ENCODE peak calls at places on chromosomes 12 and 14, in six cellular contexts. S is IMR-90, N is H1, T is tibial nerve, L is endothelial cell of umbilical vein, B is A549. J is an unnamed sample.

GRCh38 chr14:51333901-51334432 is 93.9 kb downstream of the TMX1 start:
- DNase-seq in B (no peak), S (peak; percentile 64), N (no peak), T (no peak), L (no peak), J (no peak)

GRCh38 chr12:88703790-88704189 is 123.5 kb upstream of the KITLG start:
- DNase-seq in T (no peak), S (no peak), B (no peak), N (no peak), L (no peak), J (no peak)

GRCh38 chr12:264269-264668 is 1.6 kb upstream of the SLC6A13 start:
- DNase-seq in S (no peak), B (no peak), N (no peak), L (no peak), T (no peak), J (no peak)

GRCh38 chr14:61505815-61506809 is 184.7 kb downstream of the PRKCH start:
- DNase-seq in T (no peak), B (no peak), L (peak; percentile 39), N (no peak), S (peak; percentile 71), J (no peak)

GRCh38 chr12:108828774-108829173 is 28.6 kb downstream of the SSH1 start:
- DNase-seq in T (no peak), N (no peak), L (peak; percentile 78), B (no peak), S (peak; percentile 76), J (no peak)

GRCh38 chr14:73634333-73634833 is 10.4 kb upstream of the DNAL1 start:
- DNase-seq in N (peak; percentile 66), B (no peak), T (no peak), S (no peak), L (peak; percentile 29), J (peak; percentile 22)

GRCh38 chr12:62817556-62818271 is 117.2 kb downstream of the PPM1H start:
- DNase-seq in S (peak; percentile 61), L (peak; percentile 68), N (no peak), T (no peak), B (no peak), J (no peak)

GRCh38 chr14:65560340-65561027 is 148.0 kb downstream of the FUT8 start:
- DNase-seq in N (no peak), L (no peak), S (peak; percentile 7), B (no peak), T (no peak), J (no peak)

GRCh38 chr14:64611358-64612020 is 61.7 kb downstream of the PPP1R36 start:
- DNase-seq in N (no peak), B (no peak), L (no peak), T (peak; percentile 7), S (peak; percentile 61), J (no peak)

GRCh38 chr14:34733245-34733644 is 18.9 kb upstream of the CFL2 start:
- DNase-seq in B (no peak), S (peak; percentile 67), L (no peak), T (no peak), N (no peak), J (no peak)

GRCh38 chr12:131944601-131945251 is 5.0 kb upstream of the EP400 start:
- DNase-seq in T (no peak), S (no peak), N (no peak), L (no peak), B (no peak), J (no peak)
- TF ChIP-seq POLR2A in T (no peak), S (no peak), N (no peak), L (peak; percentile 46), B (peak; percentile 13), J (peak; percentile 33)

GRCh38 chr14:68547305-68548193 is 245.3 kb downstream of the ZFP36L1 start:
- DNase-seq in N (no peak), L (no peak), B (peak; percentile 79), S (peak; percentile 93), T (peak; percentile 81), J (no peak)
- TF ChIP-seq POLR2A in N (no peak), L (no peak), B (no peak), S (peak; percentile 68), T (peak; percentile 7), J (no peak)

DNA sequence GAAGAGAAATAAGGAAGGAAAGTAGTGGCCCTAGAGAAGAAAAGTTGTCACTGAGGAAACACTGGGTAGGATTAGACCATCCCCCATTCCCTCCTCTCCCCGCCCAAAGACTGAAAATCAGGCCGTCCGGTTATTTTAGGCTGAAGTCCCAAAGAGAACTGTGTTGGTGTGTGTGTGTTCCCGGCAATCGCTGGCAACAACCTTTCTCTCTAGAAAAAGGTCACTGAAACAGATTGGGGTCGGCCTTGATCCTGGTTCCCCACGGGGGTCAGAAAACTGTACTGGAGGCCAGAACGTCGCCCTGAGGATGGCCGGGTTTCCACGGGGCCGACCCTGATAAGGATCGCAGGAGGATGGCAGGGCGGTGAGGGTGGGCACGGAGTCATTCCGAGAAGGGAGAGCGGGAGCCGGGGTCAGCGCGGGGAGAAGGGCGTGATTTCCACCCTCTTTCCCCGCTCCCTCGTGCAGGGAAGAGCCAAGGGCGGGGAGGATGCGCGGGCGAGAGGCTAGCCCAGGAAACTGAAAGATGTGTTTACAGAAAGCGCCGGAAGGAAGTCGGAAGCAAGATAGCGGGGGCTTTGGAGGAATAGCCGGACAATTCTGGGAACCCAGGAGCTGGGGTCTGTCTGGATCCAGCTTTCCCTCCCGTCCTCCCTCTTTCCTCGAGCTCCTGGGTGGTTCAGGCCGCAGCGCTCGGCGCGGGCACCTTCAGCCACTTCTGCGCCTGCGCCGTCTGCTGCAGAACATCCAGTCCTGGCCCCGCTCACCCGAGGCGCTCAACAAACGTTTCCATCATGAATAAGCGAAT is 25.3 kb upstream of the SPTLC2 start:
- DNase-seq in T (peak; percentile 74), L (peak; percentile 82), N (no peak), B (no peak), S (peak; percentile 47), J (no peak)
- TF ChIP-seq POLR2A in T (no peak), L (no peak), N (no peak), B (no peak), S (no peak), J (no peak)

GRCh38 chr12:57546438-57547365 is at the start of gene DCTN2:
- DNase-seq in N (peak; percentile 83), S (peak; percentile 96), B (peak; percentile 99), L (peak; percentile 96), T (peak; percentile 96), J (peak; percentile 98)
- TF ChIP-seq POLR2A in N (no peak), S (peak; percentile 52), B (peak; percentile 38), L (no peak), T (no peak), J (no peak)

GRCh38 chr12:95804296-95804695 is 13.7 kb upstream of the NTN4 start:
- DNase-seq in L (no peak), N (no peak), S (no peak), T (no peak), B (no peak), J (no peak)

GRCh38 chr12:95808146-95808545 is 17.6 kb upstream of the NTN4 start:
- DNase-seq in T (no peak), L (no peak), B (no peak), S (no peak), N (no peak), J (no peak)

GRCh38 chr12:95805864-95806669 is 15.5 kb upstream of the NTN4 start:
- DNase-seq in L (peak; percentile 85), T (peak; percentile 46), S (peak; percentile 99), B (peak; percentile 89), N (no peak), J (no peak)

GRCh38 chr12:95802482-95803264 is 12.1 kb upstream of the NTN4 start:
- DNase-seq in N (no peak), B (peak; percentile 67), S (peak; percentile 93), T (no peak), L (peak; percentile 85), J (no peak)

GRCh38 chr12:95803817-95804216 is 13.3 kb upstream of the NTN4 start:
- DNase-seq in L (no peak), S (no peak), T (no peak), B (no peak), N (no peak), J (no peak)
- TF ChIP-seq POLR2A in L (no peak), S (no peak), T (no peak), B (no peak), N (no peak), J (no peak)

DNA sequence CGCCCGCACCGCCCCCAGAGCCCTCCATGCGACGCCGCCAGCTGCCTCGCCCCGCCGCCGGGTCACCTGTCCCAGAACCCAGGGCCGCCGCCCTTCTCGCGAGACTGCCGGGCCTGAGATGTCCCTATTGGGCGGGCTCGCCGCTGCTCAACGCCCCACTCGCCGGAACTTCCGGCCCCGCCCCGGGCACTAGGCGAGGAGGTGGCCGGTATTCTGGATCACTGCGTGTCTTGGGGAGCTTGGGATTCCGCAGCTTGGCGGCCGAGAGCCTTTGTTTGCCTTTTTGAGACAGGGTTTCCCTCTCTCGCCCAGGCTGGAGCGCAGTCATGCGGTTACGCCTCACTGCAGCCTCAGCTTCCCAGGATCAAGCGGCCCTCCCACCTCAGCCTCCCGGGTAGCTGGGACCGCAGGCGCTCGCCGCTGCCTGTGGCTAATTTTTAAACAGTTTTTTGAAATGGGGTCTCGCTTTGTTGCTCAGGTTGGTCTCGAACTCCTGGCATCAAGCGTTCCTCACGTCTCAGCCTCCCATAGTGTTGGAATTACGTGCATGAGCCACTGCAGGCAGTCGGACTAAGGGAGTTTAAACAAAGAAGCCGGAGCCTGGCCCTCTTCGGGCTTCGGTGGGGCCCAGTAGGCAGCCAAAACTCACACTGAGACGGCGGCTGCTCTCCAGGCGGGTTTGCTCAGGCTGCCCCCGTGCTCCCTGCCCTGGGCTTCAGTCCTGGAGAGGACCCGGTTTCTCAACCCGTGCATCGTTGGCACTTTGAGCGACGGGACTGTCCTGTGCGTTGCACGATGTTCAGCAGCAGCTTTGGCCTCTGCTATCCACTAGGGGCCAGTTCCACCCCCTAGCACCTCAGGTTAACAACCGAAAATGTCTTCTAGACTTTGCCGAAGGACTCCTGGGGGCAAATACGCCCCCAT is at the start of gene SLC15A4:
- DNase-seq in T (peak; percentile 94), B (peak; percentile 98), L (peak; percentile 85), S (peak; percentile 84), N (peak; percentile 85), J (peak; percentile 95)
- TF ChIP-seq POLR2A in T (peak; percentile 83), B (peak; percentile 95), L (peak; percentile 94), S (peak; percentile 83), N (peak; percentile 95), J (peak; percentile 93)

GRCh38 chr14:21039585-21040369 is 2.4 kb upstream of the RNASE7 start:
- DNase-seq in B (peak; percentile 66), L (peak; percentile 46), T (peak; percentile 57), N (no peak), S (peak; percentile 67), J (peak; percentile 34)

GRCh38 chr14:21036746-21037145 is 2.1 kb upstream of the RNASE13 start:
- DNase-seq in B (no peak), L (no peak), S (no peak), N (no peak), T (no peak), J (no peak)

GRCh38 chr14:21040370-21040925 is 1.7 kb upstream of the RNASE7 start:
- DNase-seq in N (no peak), S (no peak), L (no peak), B (no peak), T (no peak), J (no peak)

GRCh38 chr14:21038416-21039058 is 3.6 kb upstream of the RNASE7 start:
- DNase-seq in S (no peak), T (no peak), B (no peak), L (no peak), N (no peak), J (no peak)

DNA sequence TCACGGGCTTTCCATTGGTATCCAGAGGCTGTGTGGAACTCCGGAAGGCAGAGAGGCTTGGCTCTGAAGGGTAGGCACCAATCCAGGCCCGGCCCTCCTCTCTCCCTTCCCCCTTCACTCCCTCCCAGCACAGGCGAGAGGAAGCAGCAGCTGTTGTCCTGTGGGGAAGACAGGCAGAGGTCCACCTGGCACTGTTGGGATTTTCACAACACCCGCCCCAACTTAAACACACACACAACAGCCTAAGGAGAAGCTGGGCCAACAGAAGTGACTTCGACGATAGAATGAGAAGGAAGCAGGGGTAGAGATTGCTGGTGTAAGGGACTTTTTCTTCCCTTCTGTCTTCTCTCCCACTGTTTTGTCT is 3.1 kb upstream of the RNASE7 start:
- DNase-seq in T (peak; percentile 77), L (peak; percentile 47), B (no peak), S (peak; percentile 43), N (no peak), J (no peak)
- TF ChIP-seq POLR2A in T (no peak), L (no peak), B (no peak), S (no peak), N (peak; percentile 25), J (no peak)

J was measured in GM12891.